ENCODE peak calls at places on chromosome 14, in five cellular contexts. R is heart right ventricle; Y is uterus; P is cardiac muscle cell; U is effector memory CD4-positive, alpha-beta T cell. S is an unnamed sample.
A peak's percentile ranks its signal among the peaks of the same experiment; 100 is the strongest.

GRCh38 chr14:89603938-89604480 is 187.0 kb upstream of the FOXN3 start:
- DNase-seq in P (no peak), R (peak; percentile 34), U (no peak), Y (no peak), S (no peak)

GRCh38 chr14:81198651-81199050 is 22.1 kb downstream of the GTF2A1 start:
- DNase-seq in P (no peak), R (no peak), U (no peak), Y (no peak), S (no peak)

GRCh38 chr14:88044129-88044727 is 39.3 kb downstream of the GPR65 start:
- DNase-seq in Y (no peak), R (no peak), U (no peak), P (no peak), S (no peak)

GRCh38 chr14:94322648-94323570 is at the start of gene SERPINA6:
- DNase-seq in P (no peak), U (no peak), R (no peak), Y (no peak), S (no peak)

GRCh38 chr14:74595006-74595735 is 16.9 kb downstream of the LTBP2 start:
- DNase-seq in R (peak; percentile 87), U (no peak), P (no peak), Y (peak; percentile 95), S (no peak)

GRCh38 chr14:81200041-81200440 is 20.7 kb downstream of the GTF2A1 start:
- DNase-seq in Y (no peak), P (no peak), U (no peak), R (no peak), S (no peak)

GRCh38 chr14:51643137-51643536 is 8.6 kb upstream of the FRMD6 start:
- DNase-seq in U (no peak), Y (no peak), P (no peak), R (no peak), S (no peak)

GRCh38 chr14:93707475-93707874 is 80.8 kb downstream of the PRIMA1 start:
- DNase-seq in R (no peak), P (no peak), Y (no peak), U (no peak), S (no peak)

GRCh38 chr14:94051779-94052178 is 25.6 kb downstream of the OTUB2 start:
- DNase-seq in R (no peak), Y (no peak), U (no peak), P (no peak), S (no peak)

GRCh38 chr14:36035675-36036074 is 140.8 kb downstream of the PTCSC3 start:
- DNase-seq in U (no peak), Y (no peak), R (no peak), P (no peak), S (no peak)

GRCh38 chr14:40336846-40337245 is 904.6 kb upstream of the FBXO33 start:
- DNase-seq in Y (no peak), U (no peak), P (no peak), R (no peak), S (no peak)

GRCh38 chr14:102917056-102917385 is 5.4 kb upstream of the AMN start:
- DNase-seq in U (no peak), Y (no peak), R (no peak), P (no peak), S (no peak)

GRCh38 chr14:89787525-89787924 is 167.0 kb downstream of the EFCAB11 start:
- DNase-seq in Y (no peak), U (no peak), P (no peak), R (no peak), S (no peak)

GRCh38 chr14:23033801-23034497 is 751 bp downstream of the PSMB5 start:
- DNase-seq in Y (no peak), U (no peak), P (no peak), R (no peak), S (peak; percentile 30)

GRCh38 chr14:85532981-85533820 is 3.3 kb downstream of the FLRT2 start:
- DNase-seq in P (peak; percentile 85), R (peak; percentile 48), Y (peak; percentile 47), U (no peak), S (peak; percentile 96)

GRCh38 chr14:75298187-75298985 is 19.8 kb downstream of the FOS start:
- DNase-seq in U (no peak), R (no peak), P (no peak), Y (peak; percentile 83), S (peak; percentile 77)

GRCh38 chr14:90040411-90040810 is 21.4 kb upstream of the KCNK13 start:
- DNase-seq in R (no peak), P (no peak), U (no peak), Y (no peak), S (no peak)

GRCh38 chr14:106141242-106142220 is 615.1 kb downstream of the TMEM121 start:
- DNase-seq in U (peak; percentile 5), R (no peak), P (no peak), Y (no peak), S (peak; percentile 13)

GRCh38 chr14:75689012-75689411 is 28.0 kb downstream of the TTLL5 start:
- DNase-seq in R (peak; percentile 33), P (no peak), Y (no peak), U (no peak), S (no peak)

GRCh38 chr14:80310950-80311349 is 99.6 kb upstream of the DIO2 start:
- DNase-seq in Y (no peak), R (peak; percentile 22), U (no peak), P (no peak), S (peak; percentile 24)

GRCh38 chr14:74949859-74950572 is 5.4 kb downstream of the PGF start:
- DNase-seq in P (no peak), R (no peak), U (no peak), Y (no peak), S (no peak)

GRCh38 chr14:93302688-93303581 is 29.9 kb downstream of the BTBD7 start:
- DNase-seq in U (no peak), P (no peak), R (no peak), Y (no peak), S (no peak)

GRCh38 chr14:85587152-85587697 is 57.3 kb downstream of the FLRT2 start:
- DNase-seq in P (no peak), Y (no peak), U (no peak), R (no peak), S (peak; percentile 85)

GRCh38 chr14:105855893-105856675 is 329.7 kb downstream of the TMEM121 start:
- DNase-seq in U (no peak), P (no peak), R (peak; percentile 1), Y (peak; percentile 2), S (no peak)

GRCh38 chr14:86153480-86153879 is 623.5 kb downstream of the FLRT2 start:
- DNase-seq in Y (no peak), P (no peak), U (no peak), R (no peak), S (peak; percentile 15)

GRCh38 chr14:99148861-99149610 is 123.0 kb downstream of the BCL11B start:
- DNase-seq in Y (no peak), U (no peak), P (no peak), R (no peak), S (no peak)

GRCh38 chr14:99673328-99674063 is 10.6 kb upstream of the CYP46A1 start:
- DNase-seq in R (no peak), P (no peak), Y (no peak), U (no peak), S (no peak)

GRCh38 chr14:35897616-35898111 is 71.5 kb downstream of the BRMS1L start:
- DNase-seq in R (no peak), U (no peak), P (peak; percentile 3), Y (no peak), S (no peak)

GRCh38 chr14:23544511-23545447 is 6.8 kb downstream of the ZFHX2 start:
- DNase-seq in R (peak; percentile 66), P (peak; percentile 20), U (no peak), Y (no peak), S (peak; percentile 55)

GRCh38 chr14:50763386-50764007 is 67.5 kb downstream of the NIN start:
- DNase-seq in P (no peak), U (no peak), R (no peak), Y (peak; percentile 34), S (no peak)

GRCh38 chr14:73913256-73913655 is 26.6 kb downstream of the ZNF410 start:
- DNase-seq in U (no peak), P (peak; percentile 14), R (no peak), Y (no peak), S (no peak)

GRCh38 chr14:94009767-94010166 is 12.7 kb downstream of the CCDC197 start:
- DNase-seq in P (no peak), Y (no peak), U (no peak), R (no peak), S (no peak)

GRCh38 chr14:54486685-54487084 is 2.1 kb downstream of the GMFB start:
- DNase-seq in Y (no peak), R (no peak), U (no peak), P (peak; percentile 47), S (no peak)

DNA sequence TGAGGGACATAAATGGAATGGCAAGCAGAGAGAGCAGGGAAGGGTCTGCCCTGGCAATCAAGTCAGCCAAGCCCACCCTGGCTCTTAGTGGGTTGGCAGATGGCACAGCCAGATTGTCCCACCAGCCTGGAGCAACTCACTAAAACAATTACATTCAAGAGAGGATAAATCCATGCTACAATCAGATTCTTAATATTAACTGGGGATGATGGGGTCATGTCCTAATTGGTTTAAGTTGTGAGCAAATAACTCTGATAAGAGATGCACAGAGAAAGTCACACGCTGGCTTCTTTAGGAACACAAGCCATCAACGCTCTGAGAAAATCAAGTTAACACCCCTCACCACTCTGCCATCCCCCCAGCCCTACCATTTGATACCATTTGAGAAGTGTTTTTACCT is 2.7 kb upstream of the PELI2 start:
- DNase-seq in P (no peak), R (no peak), U (no peak), Y (no peak), S (no peak)
- H3K27me3 ChIP-seq in P (peaks cover 7% of the 10 kb centered on the region), R (no peaks in the 10 kb centered on the region), U (no peaks in the 10 kb centered on the region), Y (no peaks in the 10 kb centered on the region), S (peaks cover 31% of the 10 kb centered on the region)

GRCh38 chr14:65286443-65286842 is 126.1 kb upstream of the FUT8 start:
- DNase-seq in R (no peak), P (no peak), U (no peak), Y (no peak), S (peak; percentile 13)

GRCh38 chr14:65291561-65291960 is 121.0 kb upstream of the FUT8 start:
- DNase-seq in P (no peak), U (no peak), R (no peak), Y (no peak), S (no peak)

GRCh38 chr14:65287264-65288131 is 125.0 kb upstream of the FUT8 start:
- DNase-seq in Y (no peak), R (no peak), U (no peak), P (no peak), S (no peak)

GRCh38 chr14:65296402-65296801 is 116.1 kb upstream of the FUT8 start:
- DNase-seq in P (no peak), Y (no peak), U (no peak), R (no peak), S (no peak)

DNA sequence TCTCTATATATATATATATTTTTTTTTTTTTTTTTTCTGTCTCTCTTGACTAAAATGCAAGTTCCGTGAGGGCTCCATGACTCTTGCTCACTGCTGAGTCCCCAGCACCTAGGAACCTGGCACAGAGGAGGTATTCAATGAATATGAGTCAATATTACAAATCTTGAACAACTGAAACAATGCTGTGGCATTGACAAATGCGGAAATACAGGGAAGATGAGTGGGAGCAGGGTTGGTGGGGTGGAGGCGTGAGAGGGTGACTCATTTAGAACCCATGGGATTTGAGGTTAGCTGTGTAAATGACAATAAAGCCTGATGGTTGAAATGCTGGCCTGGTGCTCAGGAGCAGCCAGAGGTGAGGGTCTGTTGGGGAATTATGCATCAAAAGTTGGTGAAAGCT is 121.7 kb upstream of the FUT8 start:
- DNase-seq in R (no peak), U (no peak), Y (no peak), P (no peak), S (peak; percentile 13)
- H3K4me1 ChIP-seq in R (peaks cover 13% of the 10 kb centered on the region), U (peaks cover 23% of the 10 kb centered on the region), Y (no peaks in the 10 kb centered on the region), P (no peaks in the 10 kb centered on the region), S (no peaks in the 10 kb centered on the region)

GRCh38 chr14:100909439-100909838 is 5.9 kb upstream of the RTL1 start:
- DNase-seq in R (no peak), U (no peak), Y (no peak), P (no peak), S (no peak)
- H3K27me3 ChIP-seq in R (no peaks in the 10 kb centered on the region), U (no peaks in the 10 kb centered on the region), Y (no peaks in the 10 kb centered on the region), P (peaks cover 25% of the 10 kb centered on the region), S (peaks cover 15% of the 10 kb centered on the region)

GRCh38 chr14:21101802-21102413 is 1.0 kb downstream of the TMEM253 start:
- DNase-seq in P (no peak), R (no peak), Y (no peak), U (no peak), S (no peak)
- H3K4me1 ChIP-seq in P (peaks cover 29% of the 10 kb centered on the region), R (peaks cover 60% of the 10 kb centered on the region), Y (peaks cover 6% of the 10 kb centered on the region), U (peaks cover 31% of the 10 kb centered on the region), S (peaks cover 34% of the 10 kb centered on the region)